ENCODE peak calls at places on chromosome 15, in seven cellular contexts. B is EH; Q is EL; A is GM10248; U is stimulated activated CD4-positive, alpha-beta T cell treated with anti-CD3 and anti-CD28 coated beads, Interleukin-2, amount 100 ng/mL, for 48 hours; X is KBM-7; Z is IMR-90. J is an unnamed sample.
A peak's percentile ranks its signal among the peaks of the same experiment; 100 is the strongest.

GRCh38 chr15:77577350-77577749 is 55.4 kb downstream of the LINGO1 start:
- DNase-seq in B (peak; percentile 11), Q (no peak), A (no peak), U (no peak), X (no peak), Z (no peak), J (peak; percentile 9)

GRCh38 chr15:29990035-29990434 is 92.7 kb upstream of the GOLGA8J start:
- DNase-seq in B (no peak), Q (no peak), A (no peak), U (no peak), X (no peak), Z (no peak), J (no peak)

GRCh38 chr15:90009301-90010063 is 8.4 kb downstream of the ZNF710 start:
- DNase-seq in B (no peak), Q (no peak), A (no peak), U (no peak), X (peak; percentile 36), Z (no peak), J (no peak)

GRCh38 chr15:51861557-51862350 is 32.3 kb downstream of the TMOD3 start:
- DNase-seq in B (no peak), Q (no peak), A (no peak), U (peak; percentile 13), X (peak; percentile 62), Z (no peak), J (no peak)

GRCh38 chr15:69661446-69661845 is 208.8 kb downstream of the RPLP1 start:
- DNase-seq in B (no peak), Q (no peak), A (peak; percentile 9), U (no peak), X (no peak), Z (no peak), J (no peak)

GRCh38 chr15:89749951-89750559 is 994 bp downstream of the MESP1 start:
- DNase-seq in B (no peak), Q (no peak), A (no peak), U (no peak), X (no peak), Z (no peak), J (peak; percentile 10)

GRCh38 chr15:99651023-99651807 is 82.0 kb downstream of the LYSMD4 start:
- DNase-seq in B (peak; percentile 75), Q (peak; percentile 74), A (no peak), U (no peak), X (no peak), Z (peak; percentile 74), J (peak; percentile 45)

GRCh38 chr15:51144021-51144532 is 49.4 kb upstream of the TNFAIP8L3 start:
- DNase-seq in B (peak; percentile 57), Q (peak; percentile 52), A (no peak), U (no peak), X (no peak), Z (peak; percentile 76), J (peak; percentile 53)

GRCh38 chr15:24898715-24899278 is 56.0 kb upstream of the SNRPN start:
- DNase-seq in B (no peak), Q (no peak), A (no peak), U (no peak), X (no peak), Z (no peak), J (no peak)

GRCh38 chr15:40845511-40846284 is 1.9 kb downstream of the SPINT1 start:
- DNase-seq in B (no peak), Q (no peak), A (no peak), U (no peak), X (no peak), Z (no peak), J (no peak)

GRCh38 chr15:34336333-34336732 is 1.2 kb downstream of the SLC12A6 start:
- DNase-seq in B (no peak), Q (no peak), A (no peak), U (no peak), X (peak; percentile 59), Z (no peak), J (no peak)

GRCh38 chr15:55627730-55628368 is 39.7 kb upstream of the PYGO1 start:
- DNase-seq in B (peak; percentile 77), Q (peak; percentile 88), A (no peak), U (no peak), X (no peak), Z (peak; percentile 95), J (peak; percentile 95)

GRCh38 chr15:33621156-33621555 is 310.4 kb downstream of the RYR3 start:
- DNase-seq in B (no peak), Q (no peak), A (no peak), U (no peak), X (no peak), Z (no peak), J (no peak)

GRCh38 chr15:66483131-66483566 is 14.4 kb downstream of the SNAPC5 start:
- DNase-seq in B (peak; percentile 68), Q (peak; percentile 46), A (peak; percentile 4), U (no peak), X (peak; percentile 48), Z (peak; percentile 52), J (no peak)

GRCh38 chr15:98689431-98689861 is 41.1 kb downstream of the IGF1R start:
- DNase-seq in B (peak; percentile 83), Q (peak; percentile 76), A (no peak), U (no peak), X (no peak), Z (peak; percentile 54), J (peak; percentile 57)

GRCh38 chr15:46502668-46503067 is 867.8 kb downstream of the SQOR start:
- DNase-seq in B (peak; percentile 2), Q (no peak), A (no peak), U (no peak), X (no peak), Z (no peak), J (peak; percentile 1)

GRCh38 chr15:41603941-41604660 is 45.1 kb downstream of the TYRO3 start:
- DNase-seq in B (peak; percentile 81), Q (peak; percentile 84), A (peak; percentile 43), U (peak; percentile 46), X (peak; percentile 75), Z (peak; percentile 91), J (peak; percentile 84)

GRCh38 chr15:25091421-25092158 is 136.8 kb downstream of the SNRPN start:
- DNase-seq in B (no peak), Q (no peak), A (no peak), U (no peak), X (no peak), Z (no peak), J (no peak)

GRCh38 chr15:63322541-63322940 is 45.1 kb downstream of the APH1B start:
- DNase-seq in B (peak; percentile 84), Q (peak; percentile 47), A (no peak), U (no peak), X (no peak), Z (peak; percentile 60), J (no peak)

GRCh38 chr15:29696950-29697738 is 125.1 kb downstream of the TJP1 start:
- DNase-seq in B (no peak), Q (no peak), A (no peak), U (no peak), X (no peak), Z (no peak), J (no peak)

GRCh38 chr15:22933641-22934061 is 46.5 kb downstream of the CYFIP1 start:
- DNase-seq in B (no peak), Q (no peak), A (no peak), U (no peak), X (no peak), Z (peak; percentile 14), J (no peak)

J was measured in adipocyte.